ENCODE peak calls at places on chromosomes 4 and X, in five cellular contexts. M is tibial nerve, B is esophagus muscularis mucosa, E is K562, Z is suprapubic skin. R is an unnamed sample.

GRCh38 chrX:10875995-10876394 is 235.1 kb upstream of the HCCS start:
- DNase-seq in M (no peak), B (no peak), E (no peak), Z (no peak), R (no peak)

GRCh38 chrX:154396948-154397887 is 959 bp upstream of the RPL10 start:
- DNase-seq in M (peak; percentile 52), B (no peak), E (peak; percentile 61), Z (peak; percentile 85), R (peak; percentile 83)

GRCh38 chr4:114386637-114387233 is 211.9 kb upstream of the UGT8 start:
- DNase-seq in M (peak; percentile 21), B (no peak), E (no peak), Z (no peak), R (no peak)

GRCh38 chr4:8283161-8283560 is 13.6 kb downstream of the HTRA3 start:
- DNase-seq in M (no peak), B (no peak), E (no peak), Z (no peak), R (no peak)

GRCh38 chr4:72300126-72300525 is 268.3 kb downstream of the NPFFR2 start:
- DNase-seq in M (no peak), B (no peak), E (no peak), Z (no peak), R (no peak)

GRCh38 chrX:97705936-97706335 is 822.2 kb downstream of the RPA4 start:
- DNase-seq in M (no peak), B (no peak), E (no peak), Z (no peak), R (no peak)

GRCh38 chrX:3638280-3638873 is 75.1 kb downstream of the PRKX start:
- DNase-seq in M (peak; percentile 29), B (no peak), E (peak; percentile 52), Z (no peak), R (peak; percentile 44)

GRCh38 chr4:147837435-147837834 is 105.5 kb downstream of the ARHGAP10 start:
- DNase-seq in M (no peak), B (no peak), E (no peak), Z (no peak), R (no peak)

GRCh38 chr4:183503497-183504063 is 1.3 kb upstream of the ING2 start:
- DNase-seq in M (peak; percentile 21), B (no peak), E (no peak), Z (no peak), R (no peak)

GRCh38 chr4:81352476-81352875 is 119.2 kb downstream of the RASGEF1B start:
- DNase-seq in M (no peak), B (no peak), E (no peak), Z (no peak), R (no peak)

GRCh38 chr4:41212221-41213203 is 1.8 kb downstream of the APBB2 start:
- DNase-seq in M (peak; percentile 62), B (no peak), E (no peak), Z (no peak), R (peak; percentile 56)

GRCh38 chr4:54199919-54200318 is 29.2 kb upstream of the PDGFRA start:
- DNase-seq in M (no peak), B (no peak), E (no peak), Z (no peak), R (no peak)

GRCh38 chr4:66704243-66704642 is 841.1 kb downstream of the CENPC start:
- DNase-seq in M (no peak), B (no peak), E (no peak), Z (no peak), R (no peak)

GRCh38 chr4:133537882-133538281 is 388.8 kb downstream of the PCDH10 start:
- DNase-seq in M (no peak), B (no peak), E (no peak), Z (no peak), R (no peak)

GRCh38 chr4:143482753-143483362 is 30.6 kb upstream of the SMARCA5 start:
- DNase-seq in M (peak; percentile 50), B (no peak), E (no peak), Z (no peak), R (no peak)

GRCh38 chr4:138915725-138916124 is 99.9 kb upstream of the NOCT start:
- DNase-seq in M (no peak), B (no peak), E (no peak), Z (no peak), R (no peak)

GRCh38 chr4:26330186-26330787 is 9.5 kb downstream of the RBPJ start:
- DNase-seq in M (peak; percentile 43), B (no peak), E (peak; percentile 29), Z (no peak), R (no peak)

GRCh38 chrX:6067600-6067999 is 161.1 kb downstream of the NLGN4X start:
- DNase-seq in M (no peak), B (no peak), E (no peak), Z (no peak), R (no peak)

GRCh38 chr4:114659386-114660008 is 60.9 kb downstream of the UGT8 start:
- DNase-seq in M (peak; percentile 59), B (no peak), E (peak; percentile 27), Z (no peak), R (peak; percentile 70)

GRCh38 chr4:169225812-169226211 is 44.9 kb downstream of the SH3RF1 start:
- DNase-seq in M (no peak), B (peak; percentile 50), E (no peak), Z (no peak), R (no peak)

GRCh38 chrX:1507511-1508463 is 29.2 kb downstream of the P2RY8 start:
- DNase-seq in M (no peak), B (peak; percentile 91), E (no peak), Z (peak; percentile 71), R (peak; percentile 37)

GRCh38 chr4:173829565-173829964 is 299.5 kb upstream of the HAND2 start:
- DNase-seq in M (no peak), B (no peak), E (no peak), Z (no peak), R (no peak)

GRCh38 chrX:117973175-117974075 is 143.2 kb downstream of the KLHL13 start:
- DNase-seq in M (no peak), B (no peak), E (no peak), Z (no peak), R (no peak)

GRCh38 chr4:122045533-122045932 is 93.7 kb upstream of the TRPC3 start:
- DNase-seq in M (no peak), B (no peak), E (no peak), Z (no peak), R (no peak)

GRCh38 chr4:60757986-60758385 is 442.1 kb upstream of the ADGRL3 start:
- DNase-seq in M (no peak), B (no peak), E (no peak), Z (no peak), R (no peak)

GRCh38 chrX:1359477-1359873 is 22.9 kb downstream of the IL3RA start:
- DNase-seq in M (no peak), B (no peak), E (no peak), Z (no peak), R (no peak)

GRCh38 chrX:29662101-29662500 is 553.3 kb upstream of the MAGEB2 start:
- DNase-seq in M (no peak), B (no peak), E (no peak), Z (no peak), R (no peak)

GRCh38 chr4:80295841-80296240 is 29.4 kb downstream of the FGF5 start:
- DNase-seq in M (no peak), B (no peak), E (no peak), Z (no peak), R (no peak)

GRCh38 chr4:103011378-103012025 is 8.0 kb downstream of the SLC9B1 start:
- DNase-seq in M (no peak), B (no peak), E (peak; percentile 20), Z (no peak), R (peak; percentile 75)

GRCh38 chrX:153245288-153245731 is 66.2 kb downstream of the MAGEA1 start:
- DNase-seq in M (no peak), B (no peak), E (peak; percentile 13), Z (no peak), R (no peak)

GRCh38 chrX:129781134-129782014 is 1.6 kb downstream of the SASH3 start:
- DNase-seq in M (no peak), B (no peak), E (no peak), Z (no peak), R (peak; percentile 67)

GRCh38 chrX:129780441-129781105 is 824 bp downstream of the SASH3 start:
- DNase-seq in M (no peak), B (no peak), E (no peak), Z (no peak), R (no peak)

GRCh38 chrX:129782015-129782495 is 2.3 kb downstream of the SASH3 start:
- DNase-seq in M (no peak), B (no peak), E (no peak), Z (no peak), R (no peak)

GRCh38 chrX:129783176-129783776 is 3.5 kb downstream of the SASH3 start:
- DNase-seq in M (no peak), B (no peak), E (no peak), Z (no peak), R (no peak)

GRCh38 chrX:129782706-129783105 is 3.0 kb downstream of the SASH3 start:
- DNase-seq in M (no peak), B (no peak), E (no peak), Z (no peak), R (no peak)
- TF ChIP-seq EP300 in M (no peak), B (no peak), E (no peak), Z (no peak), R (no peak)

GRCh38 chr4:163489929-163490328 is 4.6 kb upstream of the TMA16 start:
- DNase-seq in M (no peak), B (no peak), E (no peak), Z (no peak), R (no peak)

GRCh38 chr4:163495900-163496299 is 1.4 kb downstream of the TMA16 start:
- DNase-seq in M (no peak), B (no peak), E (no peak), Z (no peak), R (no peak)

GRCh38 chr4:163493643-163494359 is 689 bp upstream of the TMA16 start:
- DNase-seq in M (peak; percentile 15), B (no peak), E (no peak), Z (no peak), R (peak; percentile 52)

GRCh38 chr4:163494360-163495241 is at the start of gene TMA16:
- DNase-seq in M (peak; percentile 72), B (peak; percentile 94), E (peak; percentile 78), Z (peak; percentile 92), R (peak; percentile 88)

GRCh38 chr4:163492951-163493504 is 1.5 kb upstream of the TMA16 start:
- DNase-seq in M (no peak), B (no peak), E (no peak), Z (no peak), R (no peak)
- H3K4me3 ChIP-seq in M (no peak overlapping the region), B (no peak overlapping the region), E (peak overlapping the region; percentile 97), Z (no peak overlapping the region), R (no peak overlapping the region)

GRCh38 chrX:42832764-42833549 is 55.0 kb upstream of the PPP1R2C start:
- DNase-seq in M (no peak), B (no peak), E (no peak), Z (no peak), R (no peak)
- H3K27me3 ChIP-seq in M (no peaks in the 10 kb centered on the region), B (no peaks in the 10 kb centered on the region), E (no peaks in the 10 kb centered on the region), Z (no peaks in the 10 kb centered on the region), R (no peaks in the 10 kb centered on the region)

GRCh38 chr4:83728191-83728590 is 192.3 kb downstream of the GPAT3 start:
- DNase-seq in M (no peak), B (no peak), E (no peak), Z (no peak), R (no peak)

GRCh38 chr4:83722730-83723269 is 186.9 kb downstream of the GPAT3 start:
- DNase-seq in M (no peak), B (no peak), E (no peak), Z (no peak), R (no peak)

GRCh38 chr4:83723609-83724008 is 187.7 kb downstream of the GPAT3 start:
- DNase-seq in M (no peak), B (no peak), E (no peak), Z (no peak), R (no peak)

GRCh38 chr4:83725076-83726074 is 189.5 kb downstream of the GPAT3 start:
- DNase-seq in M (no peak), B (no peak), E (no peak), Z (no peak), R (no peak)

GRCh38 chr4:83724488-83725060 is 188.7 kb downstream of the GPAT3 start:
- DNase-seq in M (no peak), B (no peak), E (no peak), Z (no peak), R (no peak)
- TF ChIP-seq EP300 in M (no peak), B (no peak), E (no peak), Z (no peak), R (no peak)

R was measured in transverse colon.